ENCODE peak calls at places on chromosome 10, in four cellular contexts. G is mucosa of descending colon, X is Peyer's patch, K is tibial artery. P is an unnamed sample. For H3K4me1, the result is how much of the 10 kb centered on the place peaks cover.

GRCh38 chr10:89861584-89862287 is 160.3 kb downstream of the KIF20B start:
- DNase-seq in G (no peak), X (no peak), K (no peak), P (no peak)

GRCh38 chr10:94639902-94640301 is 43.6 kb upstream of the CYP2C18 start:
- DNase-seq in G (no peak), X (no peak), K (no peak), P (no peak)

GRCh38 chr10:43225787-43226153 is 41.1 kb downstream of the RASGEF1A start:
- DNase-seq in G (no peak), X (peak), K (no peak), P (peak)

GRCh38 chr10:24453404-24453830 is 244.5 kb downstream of the KIAA1217 start:
- DNase-seq in G (no peak), X (no peak), K (no peak), P (no peak)

GRCh38 chr10:32713560-32713959 is 244.5 kb downstream of the ITGB1 start:
- DNase-seq in G (no peak), X (no peak), K (no peak), P (no peak)

GRCh38 chr10:62050941-62051433 is 149.5 kb downstream of the ARID5B start:
- DNase-seq in G (no peak), X (peak), K (peak), P (peak)

GRCh38 chr10:34722404-34722803 is 92.7 kb downstream of the PARD3 start:
- DNase-seq in G (no peak), X (no peak), K (no peak), P (no peak)

GRCh38 chr10:105797234-105797890 is 1156.3 kb downstream of the SORCS3 start:
- DNase-seq in G (no peak), X (no peak), K (no peak), P (no peak)

GRCh38 chr10:71525102-71525501 is 128.4 kb downstream of the CDH23 start:
- DNase-seq in G (no peak), X (no peak), K (no peak), P (no peak)

GRCh38 chr10:25933653-25934608 is at the start of gene MYO3A:
- DNase-seq in G (no peak), X (no peak), K (peak), P (no peak)

GRCh38 chr10:29317423-29318021 is 28.7 kb downstream of the LYZL1 start:
- DNase-seq in G (no peak), X (no peak), K (no peak), P (no peak)

GRCh38 chr10:17059197-17059688 is 70.4 kb downstream of the CUBN start:
- DNase-seq in G (no peak), X (no peak), K (no peak), P (no peak)

GRCh38 chr10:89470628-89471027 is 56.3 kb downstream of the IFIT5 start:
- DNase-seq in G (no peak), X (no peak), K (no peak), P (no peak)

GRCh38 chr10:101189461-101190401 is 39.5 kb downstream of the LBX1 start:
- DNase-seq in G (no peak), X (no peak), K (no peak), P (no peak)

DNA sequence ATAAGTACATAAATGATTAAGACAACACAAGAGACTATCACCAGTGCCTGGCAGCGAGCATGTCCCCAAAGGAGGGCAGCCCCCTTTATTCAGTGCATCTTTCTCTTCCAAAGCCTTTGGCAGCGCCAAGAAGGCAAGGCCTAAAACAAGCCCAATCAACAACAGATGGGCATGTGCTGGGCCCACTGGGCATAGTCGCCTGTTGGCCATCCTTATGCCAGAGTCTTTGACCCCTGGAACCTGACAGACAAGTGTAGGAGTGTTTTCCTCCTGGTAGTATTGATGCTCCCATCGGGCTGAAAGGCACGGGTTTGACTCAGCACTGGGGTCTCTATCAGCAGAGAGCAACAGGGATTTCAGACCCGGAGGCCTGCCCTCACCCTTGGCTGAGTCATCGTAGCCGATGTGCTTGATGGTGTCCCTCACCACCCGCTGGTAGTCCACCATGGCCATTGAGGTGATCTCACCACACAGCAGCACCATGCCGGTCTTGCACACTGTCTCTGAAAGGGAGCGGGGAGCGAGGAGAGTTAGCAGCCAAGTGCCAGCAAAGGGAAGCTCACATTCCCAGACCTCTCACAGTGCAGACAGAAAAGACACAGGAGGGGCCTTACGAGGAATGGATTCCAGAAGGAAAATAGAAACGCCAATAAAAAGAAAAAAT is 5.8 kb downstream of the MAT1A start:
- DNase-seq in G (no peak), X (peak), K (no peak), P (peak)
- H3K4me1 ChIP-seq in G (under half), X (under half), K (under half), P (under half)

DNA sequence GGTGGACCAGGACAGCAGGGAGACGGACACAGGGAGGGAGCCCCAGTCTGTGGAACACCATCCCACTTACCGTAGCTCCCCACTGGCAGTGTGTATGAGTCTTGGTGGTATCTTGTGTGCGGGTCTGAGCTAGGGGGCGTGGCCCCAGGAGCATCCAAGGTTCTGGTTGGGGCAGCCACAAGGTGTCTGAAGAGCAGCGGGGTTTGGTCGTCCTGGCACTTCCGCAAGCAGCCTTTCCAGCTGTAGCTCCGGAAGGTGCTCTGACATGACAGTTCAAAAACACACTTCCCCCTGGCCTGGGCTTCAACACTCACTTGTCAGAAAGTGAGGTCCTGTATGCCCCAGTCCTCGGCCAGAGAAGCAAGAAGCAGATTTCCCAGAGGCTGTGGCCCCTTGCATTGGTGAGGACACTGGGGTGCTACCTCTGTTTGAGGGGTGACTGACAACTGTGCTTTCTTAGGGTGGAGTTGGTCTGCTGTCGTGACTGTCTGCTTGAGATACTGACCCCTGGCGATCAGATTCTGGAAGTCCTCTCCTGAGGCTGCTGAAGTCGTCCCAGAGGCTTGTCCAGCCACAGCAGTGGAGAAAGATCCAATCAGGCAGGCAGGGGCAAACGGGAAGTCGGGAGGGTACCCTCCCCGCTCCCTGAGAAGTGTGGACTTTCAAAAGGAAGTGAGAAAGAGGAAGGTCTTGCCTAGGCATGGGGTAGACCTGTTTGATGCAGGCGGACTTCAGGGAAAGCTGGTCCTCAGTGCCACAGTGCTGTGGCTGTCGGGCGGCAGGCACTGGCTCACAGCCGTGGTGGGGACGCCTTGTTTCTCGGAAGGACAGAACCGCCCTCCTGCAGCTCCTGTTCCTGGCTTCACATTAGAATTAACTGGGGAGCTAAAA is 51.4 kb upstream of the PFKFB3 start:
- DNase-seq in G (peak), X (peak), K (peak), P (peak)
- H3K4me3 ChIP-seq in G (no peak), X (peak), K (peak), P (no peak)

DNA sequence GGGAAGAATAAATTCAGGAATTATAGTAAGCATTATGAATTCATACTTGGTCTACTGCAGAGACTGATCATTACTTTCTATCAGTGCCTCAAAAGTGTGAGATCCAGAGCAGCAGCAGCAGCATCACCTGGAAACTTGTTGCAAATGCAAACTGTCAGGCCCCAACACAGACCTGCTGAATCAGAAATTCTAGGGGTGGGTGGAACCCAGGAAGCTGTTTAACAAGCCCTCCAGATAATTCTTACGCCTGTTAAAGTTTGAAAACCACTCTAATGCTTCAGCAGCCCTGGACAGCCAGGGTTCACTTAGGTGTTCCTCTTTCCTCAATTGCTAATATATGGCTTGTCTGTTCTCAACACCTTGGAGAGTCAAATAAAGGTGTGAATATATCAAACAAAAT is 19.5 kb downstream of the CACUL1 start:
- DNase-seq in G (no peak), X (no peak), K (no peak), P (no peak)
- H3K4me1 ChIP-seq in G (under half), X (under half), K (under half), P (under half)

DNA sequence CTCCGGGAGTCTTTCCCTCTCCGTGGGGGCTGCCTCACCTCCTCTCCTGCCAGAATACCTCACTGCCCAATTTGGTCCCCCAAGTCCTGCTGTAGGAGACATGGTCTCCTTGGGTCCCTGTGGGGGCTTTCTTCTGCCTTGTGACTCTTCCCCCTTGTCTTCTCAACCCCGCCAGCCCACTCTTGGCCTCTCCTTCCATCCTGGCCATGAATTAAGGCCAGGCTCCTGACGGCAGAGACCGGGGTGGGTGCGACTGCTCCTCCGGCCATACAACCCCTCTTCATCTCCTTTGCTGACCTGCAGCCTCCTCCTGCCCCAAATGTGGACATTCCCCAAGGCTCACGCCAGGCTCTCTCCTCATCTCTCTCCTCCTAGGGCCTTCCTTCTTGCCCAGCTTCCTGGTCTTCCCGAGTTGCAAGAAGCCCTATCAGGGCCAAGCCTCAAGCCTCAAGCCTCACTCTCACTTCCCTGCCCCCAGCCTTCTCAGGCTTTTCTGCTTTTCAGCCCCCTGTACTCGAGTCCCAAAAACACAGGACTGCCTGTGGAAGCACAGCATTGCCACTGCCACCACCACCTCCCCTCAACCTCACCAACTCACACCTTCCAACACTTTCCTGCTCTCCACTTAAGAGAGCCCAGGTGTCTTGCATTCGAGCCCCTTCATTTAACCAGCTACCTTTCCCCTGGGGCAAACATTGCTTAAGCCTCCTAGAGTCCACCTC is 1.3 kb downstream of the PNLIPRP2 start:
- DNase-seq in G (no peak), X (no peak), K (no peak), P (no peak)
- H3K4me3 ChIP-seq in G (no peak), X (peak), K (no peak), P (no peak)

DNA sequence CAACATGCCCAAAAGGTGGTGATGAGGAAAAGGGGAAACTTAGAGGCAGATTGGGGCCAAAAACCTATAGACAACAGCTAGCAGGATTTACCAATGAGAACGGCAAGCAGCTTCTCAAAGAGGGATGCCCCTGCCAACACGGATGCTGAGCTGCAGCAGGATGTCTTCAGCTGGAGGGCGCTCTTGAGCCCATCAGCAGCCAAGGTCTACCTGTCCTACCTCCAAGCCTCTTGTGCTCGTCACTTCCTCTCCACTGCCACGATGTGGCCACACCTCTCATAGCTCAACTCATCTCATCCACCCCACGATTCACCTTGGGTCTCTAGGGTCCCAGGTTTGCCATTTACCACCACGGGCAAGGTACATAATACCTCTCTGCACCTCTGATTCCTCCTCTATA is 36.5 kb downstream of the DLG5 start:
- DNase-seq in G (no peak), X (no peak), K (no peak), P (no peak)
- H3K4me1 ChIP-seq in G (under half), X (under half), K (under half), P (under half)

GRCh38 chr10:124622866-124623536 is 121.2 kb downstream of the FAM53B start:
- DNase-seq in G (no peak), X (no peak), K (no peak), P (no peak)
- H3K4me3 ChIP-seq in G (no peak), X (no peak), K (no peak), P (no peak)